ENCODE peak calls at places on chromosomes 13 and 19, in six cellular contexts. One of them, this sample, is unnamed.

GRCh38 chr13:94548382-94549240 is 47.3 kb downstream of the TGDS start:
- DNase-seq in GM12878: peak
- DNase-seq in CD8-positive, alpha-beta memory T cell: no peak
- DNase-seq in AG04450: no peak
- DNase-seq in IMR-90: peak
- DNase-seq in H1: peak
- DNase-seq in this sample: peak

GRCh38 chr13:33206425-33206824 is 79.1 kb downstream of the STARD13 start:
- DNase-seq in CD8-positive, alpha-beta memory T cell: no peak
- DNase-seq in H1: no peak
- DNase-seq in AG04450: no peak
- DNase-seq in GM12878: no peak
- DNase-seq in IMR-90: peak
- DNase-seq in this sample: no peak

GRCh38 chr13:94329277-94329676 is 150.2 kb downstream of the DCT start:
- DNase-seq in GM12878: no peak
- DNase-seq in AG04450: no peak
- DNase-seq in CD8-positive, alpha-beta memory T cell: no peak
- DNase-seq in H1: no peak
- DNase-seq in IMR-90: peak
- DNase-seq in this sample: no peak

GRCh38 chr13:52903320-52903719 is 54.9 kb upstream of the PCDH8 start:
- DNase-seq in GM12878: peak
- DNase-seq in AG04450: no peak
- DNase-seq in H1: no peak
- DNase-seq in IMR-90: no peak
- DNase-seq in CD8-positive, alpha-beta memory T cell: no peak
- DNase-seq in this sample: no peak

GRCh38 chr19:1421218-1421957 is 14.0 kb downstream of the DAZAP1 start:
- DNase-seq in IMR-90: no peak
- DNase-seq in CD8-positive, alpha-beta memory T cell: no peak
- DNase-seq in AG04450: no peak
- DNase-seq in H1: no peak
- DNase-seq in GM12878: no peak
- DNase-seq in this sample: no peak

GRCh38 chr19:15154002-15154612 is 46.7 kb downstream of the NOTCH3 start:
- DNase-seq in GM12878: no peak
- DNase-seq in AG04450: no peak
- DNase-seq in IMR-90: peak
- DNase-seq in CD8-positive, alpha-beta memory T cell: no peak
- DNase-seq in H1: no peak
- DNase-seq in this sample: no peak

GRCh38 chr13:40974460-40975407 is 44.4 kb downstream of the ELF1 start:
- DNase-seq in GM12878: no peak
- DNase-seq in CD8-positive, alpha-beta memory T cell: peak
- DNase-seq in H1: no peak
- DNase-seq in AG04450: no peak
- DNase-seq in IMR-90: peak
- DNase-seq in this sample: no peak

GRCh38 chr19:5993516-5994406 is 15.8 kb upstream of the RANBP3 start:
- DNase-seq in AG04450: no peak
- DNase-seq in IMR-90: no peak
- DNase-seq in CD8-positive, alpha-beta memory T cell: no peak
- DNase-seq in GM12878: no peak
- DNase-seq in H1: no peak
- DNase-seq in this sample: no peak

GRCh38 chr19:38759590-38760003 is 13.7 kb downstream of the LGALS7 start:
- DNase-seq in H1: no peak
- DNase-seq in AG04450: no peak
- DNase-seq in CD8-positive, alpha-beta memory T cell: no peak
- DNase-seq in IMR-90: no peak
- DNase-seq in GM12878: no peak
- DNase-seq in this sample: no peak

DNA sequence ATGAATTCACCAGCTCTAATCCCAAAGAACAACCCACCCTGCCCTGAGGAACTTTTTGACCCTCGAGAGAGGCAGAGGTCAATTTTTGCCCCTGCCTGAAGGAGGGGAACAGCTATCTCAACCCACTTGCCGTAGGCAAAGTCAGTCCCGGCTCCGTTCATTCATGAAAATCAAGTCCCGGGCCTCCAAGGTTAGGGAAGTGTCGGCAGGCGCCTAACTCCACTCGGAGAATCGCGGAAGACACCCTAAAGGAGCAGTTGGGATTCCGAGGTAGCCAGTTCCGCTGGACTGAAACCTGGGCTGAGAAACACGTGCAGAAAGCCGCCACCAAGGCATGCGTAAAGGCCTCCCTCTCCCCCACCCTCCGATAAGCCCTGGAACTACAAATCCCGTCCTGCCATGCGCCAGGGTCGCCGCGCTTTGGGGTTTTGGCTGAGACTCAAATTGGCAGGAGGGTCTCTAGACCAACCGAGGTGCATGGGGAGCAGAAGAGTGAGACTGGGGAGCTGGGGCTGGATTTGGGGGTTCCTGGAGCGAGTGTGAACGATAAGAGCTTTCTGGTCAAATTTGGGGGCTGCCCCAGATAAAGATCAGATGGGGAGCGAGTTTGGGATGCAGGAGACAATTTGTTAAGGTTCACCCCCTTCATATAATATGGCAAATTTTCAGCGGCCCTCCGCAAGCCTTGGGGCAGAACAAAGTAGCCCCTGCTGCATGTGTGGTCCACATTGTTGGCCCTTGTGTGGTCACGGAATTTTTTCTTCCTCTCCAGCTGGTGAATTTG is at the start of gene TNPO2:
- DNase-seq in H1: peak
- DNase-seq in IMR-90: peak
- DNase-seq in AG04450: no peak
- DNase-seq in CD8-positive, alpha-beta memory T cell: peak
- DNase-seq in GM12878: peak
- DNase-seq in this sample: peak
- H3K27ac ChIP-seq in H1: peak
- H3K27ac ChIP-seq in IMR-90: peak
- H3K27ac ChIP-seq in AG04450: peak
- H3K27ac ChIP-seq in CD8-positive, alpha-beta memory T cell: peak
- H3K27ac ChIP-seq in GM12878: peak
- H3K27ac ChIP-seq in this sample: peak

DNA sequence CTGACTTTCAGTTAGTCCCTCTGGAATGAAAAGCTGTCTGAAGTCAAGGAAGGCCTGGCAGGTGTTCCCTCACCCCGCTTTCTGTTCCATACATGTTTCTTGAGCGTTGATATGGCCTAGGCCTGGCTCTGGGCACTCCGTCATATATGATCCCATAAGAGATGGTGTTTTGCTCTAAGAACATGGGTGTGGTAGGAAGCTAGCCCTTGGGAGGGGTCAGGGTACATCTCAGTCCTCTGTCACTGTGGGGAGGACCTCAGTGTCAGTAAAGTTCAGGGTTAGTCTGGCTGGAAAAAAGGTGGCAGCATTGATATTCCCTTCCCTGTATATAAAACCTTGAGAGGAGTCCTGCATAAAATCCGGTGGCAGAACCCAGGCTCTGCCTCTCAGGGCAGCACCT is 73.5 kb upstream of the NPAS1 start:
- DNase-seq in GM12878: no peak
- DNase-seq in H1: no peak
- DNase-seq in AG04450: no peak
- DNase-seq in CD8-positive, alpha-beta memory T cell: no peak
- DNase-seq in IMR-90: no peak
- DNase-seq in this sample: no peak
- H3K27ac ChIP-seq in GM12878: no peak
- H3K27ac ChIP-seq in H1: no peak
- H3K27ac ChIP-seq in AG04450: peak
- H3K27ac ChIP-seq in CD8-positive, alpha-beta memory T cell: no peak
- H3K27ac ChIP-seq in IMR-90: no peak
- H3K27ac ChIP-seq in this sample: peak

GRCh38 chr19:10740798-10741197 is 22.9 kb downstream of the DNM2 start:
- DNase-seq in CD8-positive, alpha-beta memory T cell: no peak
- DNase-seq in IMR-90: no peak
- DNase-seq in AG04450: no peak
- DNase-seq in H1: no peak
- DNase-seq in GM12878: no peak
- DNase-seq in this sample: no peak

GRCh38 chr19:10744848-10745293 is 27.0 kb downstream of the DNM2 start:
- DNase-seq in GM12878: no peak
- DNase-seq in H1: no peak
- DNase-seq in AG04450: no peak
- DNase-seq in IMR-90: no peak
- DNase-seq in CD8-positive, alpha-beta memory T cell: no peak
- DNase-seq in this sample: no peak

GRCh38 chr19:10744222-10744847 is 26.5 kb downstream of the DNM2 start:
- DNase-seq in AG04450: no peak
- DNase-seq in CD8-positive, alpha-beta memory T cell: no peak
- DNase-seq in GM12878: no peak
- DNase-seq in H1: no peak
- DNase-seq in IMR-90: no peak
- DNase-seq in this sample: no peak

GRCh38 chr19:10747271-10747670 is 29.4 kb downstream of the DNM2 start:
- DNase-seq in IMR-90: no peak
- DNase-seq in GM12878: no peak
- DNase-seq in AG04450: no peak
- DNase-seq in H1: no peak
- DNase-seq in CD8-positive, alpha-beta memory T cell: no peak
- DNase-seq in this sample: no peak

DNA sequence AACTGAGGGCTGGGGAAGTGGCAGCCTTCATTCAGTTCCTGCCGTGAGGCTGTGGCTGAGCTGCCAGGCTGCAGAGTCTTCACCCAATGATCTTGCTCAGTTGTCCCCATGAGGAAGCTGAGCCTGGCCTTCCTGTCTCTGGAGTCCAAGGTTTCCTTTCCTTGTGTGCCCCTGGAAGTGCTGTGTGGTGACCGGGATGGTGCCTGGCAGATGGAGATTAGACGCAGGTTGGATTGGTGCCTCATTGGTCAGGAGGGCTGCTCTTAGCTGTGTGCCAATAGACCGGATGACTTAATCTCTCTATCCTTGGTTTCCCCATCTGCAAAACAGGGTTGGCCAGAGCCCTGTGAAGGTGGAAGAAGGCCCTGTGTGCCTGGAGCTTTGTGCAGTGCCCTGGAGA is 24.6 kb downstream of the DNM2 start:
- DNase-seq in GM12878: no peak
- DNase-seq in H1: no peak
- DNase-seq in IMR-90: no peak
- DNase-seq in AG04450: no peak
- DNase-seq in CD8-positive, alpha-beta memory T cell: no peak
- DNase-seq in this sample: no peak
- H3K27ac ChIP-seq in GM12878: no peak
- H3K27ac ChIP-seq in H1: no peak
- H3K27ac ChIP-seq in IMR-90: no peak
- H3K27ac ChIP-seq in AG04450: no peak
- H3K27ac ChIP-seq in CD8-positive, alpha-beta memory T cell: peak
- H3K27ac ChIP-seq in this sample: no peak

GRCh38 chr19:30353394-30353793 is 18.8 kb upstream of the ZNF536 start:
- DNase-seq in AG04450: no peak
- DNase-seq in H1: no peak
- DNase-seq in GM12878: no peak
- DNase-seq in CD8-positive, alpha-beta memory T cell: no peak
- DNase-seq in IMR-90: no peak
- DNase-seq in this sample: no peak
- H3K27ac ChIP-seq in AG04450: no peak
- H3K27ac ChIP-seq in H1: no peak
- H3K27ac ChIP-seq in GM12878: no peak
- H3K27ac ChIP-seq in CD8-positive, alpha-beta memory T cell: no peak
- H3K27ac ChIP-seq in IMR-90: no peak
- H3K27ac ChIP-seq in this sample: no peak

GRCh38 chr19:16834747-16835146 is 5.5 kb downstream of the SIN3B start:
- DNase-seq in IMR-90: peak
- DNase-seq in AG04450: no peak
- DNase-seq in GM12878: no peak
- DNase-seq in CD8-positive, alpha-beta memory T cell: no peak
- DNase-seq in H1: no peak
- DNase-seq in this sample: no peak
- H3K27ac ChIP-seq in IMR-90: no peak
- H3K27ac ChIP-seq in AG04450: no peak
- H3K27ac ChIP-seq in GM12878: peak
- H3K27ac ChIP-seq in CD8-positive, alpha-beta memory T cell: no peak
- H3K27ac ChIP-seq in H1: no peak
- H3K27ac ChIP-seq in this sample: no peak

DNA sequence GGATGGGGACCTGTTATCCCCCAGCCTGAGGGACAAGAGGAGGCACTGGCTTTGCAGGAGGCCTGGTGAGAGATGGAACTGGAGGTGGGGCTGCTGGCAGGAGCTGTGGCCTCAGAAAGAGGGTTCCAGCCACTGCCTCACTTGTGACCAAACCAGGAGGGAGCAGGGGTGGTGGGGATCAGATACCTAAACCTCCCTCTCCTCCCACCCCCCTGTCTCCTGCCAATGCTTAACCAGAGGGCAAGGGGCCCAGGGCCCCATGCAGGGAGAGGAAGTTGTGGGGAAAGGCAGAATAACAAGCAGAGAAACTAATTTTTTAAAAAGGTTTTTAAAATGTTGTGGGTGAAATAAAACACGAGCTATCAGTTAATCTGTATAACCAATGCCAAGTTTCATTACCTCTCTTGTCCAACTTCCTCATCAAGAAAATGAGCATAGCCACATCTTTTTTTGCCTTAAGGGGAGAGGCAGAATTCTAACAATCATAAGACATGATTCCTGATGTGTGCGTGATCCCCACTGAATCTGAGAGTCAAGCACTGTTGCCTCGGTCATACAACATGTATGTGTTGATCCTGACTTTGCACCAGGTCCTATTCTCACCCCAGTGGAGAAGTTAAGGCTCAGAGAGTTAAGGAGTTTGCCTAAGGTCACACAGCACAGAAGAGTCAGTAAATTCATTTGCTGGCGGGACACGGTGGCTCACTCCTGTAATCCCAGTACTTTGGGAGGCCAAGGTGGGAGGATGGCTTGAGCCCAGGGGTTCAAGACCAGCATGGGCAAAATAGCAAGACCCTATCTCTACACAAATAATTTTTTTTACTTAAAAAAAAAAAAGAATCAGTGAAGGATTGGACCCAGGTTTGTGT is 12.9 kb downstream of the FXYD5 start:
- DNase-seq in IMR-90: no peak
- DNase-seq in AG04450: no peak
- DNase-seq in H1: no peak
- DNase-seq in CD8-positive, alpha-beta memory T cell: peak
- DNase-seq in GM12878: no peak
- DNase-seq in this sample: no peak
- H3K27ac ChIP-seq in IMR-90: no peak
- H3K27ac ChIP-seq in AG04450: no peak
- H3K27ac ChIP-seq in H1: no peak
- H3K27ac ChIP-seq in CD8-positive, alpha-beta memory T cell: peak
- H3K27ac ChIP-seq in GM12878: no peak
- H3K27ac ChIP-seq in this sample: no peak

This sample was measured in ascending aorta.